ENCODE peak calls at places on chromosome 16, in ten cellular contexts. I is fibroblast of lung; V is aorta; M is H9; Q is dorsolateral prefrontal cortex; R is CD8-positive, alpha-beta memory T cell; G is GM23338; P is prostate gland; A is HCT116; Y is uterus. O is an unnamed sample.

GRCh38 chr16:74224828-74225227 is 71.8 kb upstream of the PSMD7 start:
- DNase-seq in I (peak), Y (no peak), G (no peak), P (no peak), A (no peak), V (no peak), R (no peak), M (no peak), Q (no peak), O (no peak)

GRCh38 chr16:72739577-72739976 is 308.4 kb downstream of the ZFHX3 start:
- DNase-seq in R (no peak), A (no peak), Q (no peak), Y (no peak), M (no peak), G (peak), P (no peak), I (peak), V (no peak), O (no peak)

GRCh38 chr16:27313422-27314160 is at the start of gene IL4R:
- DNase-seq in M (peak), A (peak), V (peak), R (peak), I (peak), G (peak), P (peak), Y (peak), Q (no peak), O (no peak)

GRCh38 chr16:1052791-1053521 is 19.6 kb upstream of the SSTR5 start:
- DNase-seq in Q (no peak), V (no peak), Y (no peak), I (no peak), M (no peak), P (no peak), A (no peak), G (no peak), R (no peak), O (no peak)

GRCh38 chr16:81417210-81417609 is 27.4 kb upstream of the CMIP start:
- DNase-seq in I (no peak), V (no peak), M (no peak), R (no peak), Q (no peak), Y (no peak), G (no peak), A (no peak), P (no peak), O (no peak)

GRCh38 chr16:12573730-12574383 is 229.8 kb downstream of the CPPED1 start:
- DNase-seq in P (peak), M (peak), R (peak), Q (peak), V (peak), Y (no peak), A (peak), I (peak), G (peak), O (peak)

GRCh38 chr16:23129686-23130085 is 19.6 kb downstream of the USP31 start:
- DNase-seq in M (no peak), I (no peak), Y (no peak), A (no peak), Q (no peak), G (no peak), R (no peak), P (no peak), V (no peak), O (no peak)

GRCh38 chr16:17467923-17468540 is 2.7 kb downstream of the XYLT1 start:
- DNase-seq in V (peak), M (peak), G (peak), Q (peak), A (no peak), I (peak), P (peak), Y (peak), R (peak), O (no peak)

GRCh38 chr16:80924372-80924978 is 82.2 kb downstream of the CMC2 start:
- DNase-seq in M (peak), A (peak), V (no peak), Q (peak), R (no peak), G (peak), Y (no peak), I (peak), P (peak), O (no peak)

GRCh38 chr16:80862153-80862552 is 57.8 kb upstream of the CDYL2 start:
- DNase-seq in A (no peak), R (no peak), I (no peak), P (no peak), V (no peak), M (no peak), Y (no peak), G (no peak), Q (no peak), O (no peak)

GRCh38 chr16:80084614-80085013 is 456.2 kb upstream of the DYNLRB2 start:
- DNase-seq in M (peak), A (no peak), Y (peak), I (peak), R (no peak), V (no peak), Q (peak), P (peak), G (peak), O (no peak)

GRCh38 chr16:74298104-74298503 is 1.5 kb downstream of the PSMD7 start:
- DNase-seq in I (no peak), A (no peak), Y (no peak), Q (no peak), M (no peak), R (no peak), P (peak), V (no peak), G (no peak), O (no peak)

GRCh38 chr16:23357761-23358290 is 55.7 kb downstream of the SCNN1B start:
- DNase-seq in Y (no peak), I (no peak), V (peak), R (no peak), Q (no peak), G (no peak), M (no peak), A (no peak), P (no peak), O (no peak)

GRCh38 chr16:83206426-83206825 is 579.7 kb downstream of the CDH13 start:
- DNase-seq in V (no peak), Q (no peak), P (no peak), I (no peak), M (no peak), A (no peak), R (no peak), Y (no peak), G (no peak), O (no peak)

GRCh38 chr16:12706628-12707027 is 97.1 kb downstream of the CPPED1 start:
- DNase-seq in G (no peak), R (no peak), I (no peak), V (no peak), Q (no peak), P (no peak), Y (no peak), M (no peak), A (no peak), O (no peak)

GRCh38 chr16:54285414-54286066 is 1.0 kb downstream of the IRX3 start:
- DNase-seq in M (peak), G (peak), V (no peak), R (no peak), Q (no peak), I (no peak), P (peak), A (no peak), Y (no peak), O (no peak)

GRCh38 chr16:1674751-1675664 is 3.1 kb upstream of the JPT2 start:
- DNase-seq in G (no peak), Q (no peak), P (no peak), R (no peak), A (no peak), I (peak), Y (no peak), V (no peak), M (no peak), O (no peak)

GRCh38 chr16:69399361-69399760 is 13.6 kb upstream of the TERF2 start:
- DNase-seq in Q (no peak), P (no peak), M (no peak), A (no peak), G (no peak), R (no peak), I (peak), Y (no peak), V (no peak), O (no peak)

GRCh38 chr16:15855704-15856003 is 1.2 kb downstream of the MYH11 start:
- DNase-seq in Y (no peak), V (no peak), M (no peak), R (no peak), P (no peak), A (no peak), Q (no peak), I (no peak), G (no peak), O (no peak)

GRCh38 chr16:78633551-78633950 is 534.1 kb downstream of the WWOX start:
- DNase-seq in M (no peak), V (no peak), G (no peak), Y (no peak), P (no peak), Q (no peak), I (no peak), R (no peak), A (no peak), O (no peak)

GRCh38 chr16:51198349-51198748 is 47.3 kb upstream of the SALL1 start:
- DNase-seq in Y (no peak), P (no peak), I (no peak), V (no peak), M (no peak), G (no peak), Q (no peak), A (no peak), R (no peak), O (no peak)

GRCh38 chr16:64893386-64893785 is 228.5 kb downstream of the CDH11 start:
- DNase-seq in Q (no peak), G (no peak), Y (no peak), A (no peak), I (no peak), R (no peak), V (no peak), M (no peak), P (no peak), O (no peak)

GRCh38 chr16:2859686-2860265 is 1.8 kb upstream of the PRSS22 start:
- DNase-seq in M (no peak), G (no peak), Y (no peak), R (no peak), Q (no peak), I (no peak), V (no peak), P (no peak), A (no peak), O (no peak)

GRCh38 chr16:88785106-88785924 is at the start of gene PIEZO1:
- DNase-seq in A (no peak), M (no peak), I (peak), Y (peak), R (peak), Q (peak), P (peak), V (peak), G (peak), O (no peak)

GRCh38 chr16:82152192-82152591 is 17.8 kb downstream of the MPHOSPH6 start:
- DNase-seq in V (no peak), Q (no peak), I (peak), Y (no peak), R (no peak), M (no peak), A (no peak), G (no peak), P (no peak), O (no peak)

GRCh38 chr16:11350531-11351335 is 5.5 kb downstream of the RMI2 start:
- DNase-seq in M (no peak), Y (no peak), Q (no peak), I (peak), P (no peak), V (no peak), R (no peak), G (no peak), A (no peak), O (no peak)

GRCh38 chr16:54540525-54541180 is 254.1 kb upstream of the IRX3 start:
- DNase-seq in Q (no peak), M (no peak), P (peak), I (no peak), R (no peak), V (no peak), A (no peak), G (no peak), Y (no peak), O (no peak)

GRCh38 chr16:78005881-78006280 is 16.5 kb upstream of the CLEC3A start:
- DNase-seq in A (peak), G (peak), V (no peak), Q (no peak), M (no peak), R (no peak), Y (no peak), P (no peak), I (no peak), O (no peak)

GRCh38 chr16:81003610-81004460 is 2.9 kb downstream of the CMC2 start:
- DNase-seq in Y (no peak), Q (no peak), M (no peak), R (no peak), G (no peak), A (no peak), I (peak), V (no peak), P (no peak), O (no peak)

GRCh38 chr16:55443434-55443833 is 35.6 kb upstream of the MMP2 start:
- DNase-seq in I (no peak), P (no peak), G (no peak), A (no peak), Y (no peak), V (no peak), R (no peak), M (no peak), Q (no peak), O (no peak)

GRCh38 chr16:53926209-53926608 is 222.3 kb downstream of the FTO start:
- DNase-seq in A (no peak), I (no peak), Y (no peak), R (no peak), M (no peak), G (no peak), Q (no peak), V (no peak), P (no peak), O (no peak)

GRCh38 chr16:50298075-50298460 is 31.7 kb downstream of the ADCY7 start:
- DNase-seq in I (no peak), G (no peak), Y (no peak), M (peak), V (no peak), R (peak), A (no peak), Q (no peak), P (no peak), O (no peak)

GRCh38 chr16:49452568-49452967 is 79.0 kb downstream of the C16orf78 start:
- DNase-seq in P (no peak), R (no peak), G (peak), V (peak), Q (no peak), I (no peak), A (no peak), Y (no peak), M (peak), O (no peak)

DNA sequence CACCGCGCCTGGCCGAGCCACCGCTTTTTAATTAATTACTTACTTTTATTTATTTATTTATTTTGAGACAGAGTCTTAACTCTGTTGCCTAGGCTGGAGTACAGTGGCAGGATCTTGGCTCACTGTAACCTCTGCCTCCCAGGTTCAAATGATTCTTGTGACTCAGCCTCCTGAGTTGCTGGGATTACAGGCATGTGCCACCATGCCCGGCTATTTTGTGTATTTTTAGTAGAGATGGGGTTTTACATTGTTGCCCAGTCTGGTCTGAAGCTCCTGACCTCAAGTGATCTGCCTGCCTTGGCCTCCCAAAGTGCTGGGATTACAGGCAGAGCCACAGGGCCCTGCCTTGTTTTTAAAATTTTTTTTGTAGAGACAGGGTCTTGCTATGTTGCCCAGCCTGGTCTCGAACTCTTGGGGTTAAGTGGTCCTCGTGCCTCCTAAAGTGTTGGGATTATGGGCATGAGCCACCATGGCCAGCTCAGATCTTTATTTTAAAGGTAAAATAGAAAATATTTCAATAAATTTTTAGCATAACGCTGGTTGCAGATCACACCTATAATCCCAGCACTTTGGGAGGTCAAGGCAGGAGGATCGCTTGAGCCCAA is 18.3 kb upstream of the NUDT16L1 start:
- DNase-seq in P (no peak), V (no peak), Q (no peak), M (no peak), R (no peak), Y (no peak), G (no peak), I (no peak), A (no peak), O (no peak)
- H3K27ac ChIP-seq in P (no peak), V (no peak), Q (no peak), M (no peak), R (no peak), Y (no peak), G (peak), I (no peak), A (no peak), O (no peak)

DNA sequence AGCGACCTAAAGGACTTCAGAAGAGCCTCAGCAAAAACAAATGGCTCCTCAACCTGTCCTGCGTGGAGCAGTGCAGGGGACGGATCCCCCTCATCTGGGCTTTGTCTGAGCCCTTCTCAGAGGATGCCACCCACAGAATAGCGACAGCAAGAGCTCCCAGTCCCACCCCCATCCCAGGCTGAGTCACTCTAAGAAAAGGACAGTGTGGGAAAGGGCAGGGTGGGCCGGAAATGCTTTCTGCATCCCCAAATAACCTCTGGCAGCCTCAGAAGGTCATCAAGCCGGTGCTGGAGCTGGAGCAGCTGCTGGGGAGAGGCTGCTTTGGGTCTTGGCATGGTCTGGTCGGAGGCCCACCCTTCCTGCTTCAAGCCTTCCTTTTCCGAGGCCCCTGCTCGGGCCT is 8.9 kb downstream of the SLC12A4 start:
- DNase-seq in A (no peak), P (no peak), R (no peak), V (peak), I (peak), M (no peak), G (no peak), Q (no peak), Y (peak), O (no peak)
- H3K27ac ChIP-seq in A (no peak), P (peak), R (no peak), V (no peak), I (peak), M (no peak), G (no peak), Q (no peak), Y (peak), O (no peak)

GRCh38 chr16:21611546-21612384 is 12.4 kb downstream of the METTL9 start:
- DNase-seq in V (no peak), I (no peak), Q (no peak), P (no peak), G (no peak), A (no peak), M (no peak), Y (no peak), R (no peak), O (no peak)

GRCh38 chr16:21608647-21609328 is 9.4 kb downstream of the METTL9 start:
- DNase-seq in I (no peak), Q (no peak), V (no peak), A (no peak), M (no peak), G (no peak), R (no peak), P (no peak), Y (no peak), O (no peak)

GRCh38 chr16:21611178-21611545 is 11.8 kb downstream of the METTL9 start:
- DNase-seq in I (peak), V (no peak), P (no peak), G (no peak), M (no peak), R (no peak), Q (no peak), Y (no peak), A (no peak), O (no peak)

GRCh38 chr16:21610006-21610544 is 10.7 kb downstream of the METTL9 start:
- DNase-seq in I (no peak), R (no peak), V (no peak), A (no peak), Y (no peak), Q (no peak), G (peak), P (no peak), M (no peak), O (no peak)

GRCh38 chr16:21610766-21611165 is 11.4 kb downstream of the METTL9 start:
- DNase-seq in V (no peak), I (no peak), Q (no peak), M (no peak), Y (no peak), A (no peak), P (no peak), R (no peak), G (no peak), O (no peak)
- H3K27ac ChIP-seq in V (no peak), I (no peak), Q (no peak), M (no peak), Y (no peak), A (no peak), P (no peak), R (no peak), G (no peak), O (no peak)

GRCh38 chr16:87720411-87720810 is 45.4 kb downstream of the KLHDC4 start:
- DNase-seq in Y (no peak), M (no peak), R (no peak), P (no peak), G (no peak), V (no peak), Q (no peak), A (no peak), I (no peak), O (no peak)

GRCh38 chr16:87722590-87723223 is 43.1 kb downstream of the KLHDC4 start:
- DNase-seq in V (no peak), M (no peak), Y (no peak), R (no peak), I (no peak), Q (no peak), A (no peak), G (no peak), P (no peak), O (no peak)

GRCh38 chr16:87724490-87725291 is 41.1 kb downstream of the KLHDC4 start:
- DNase-seq in P (no peak), R (peak), M (no peak), V (no peak), Q (no peak), Y (no peak), I (no peak), G (no peak), A (no peak), O (no peak)

GRCh38 chr16:87723224-87723619 is 42.6 kb downstream of the KLHDC4 start:
- DNase-seq in P (no peak), V (no peak), R (no peak), A (no peak), G (no peak), M (no peak), Y (no peak), I (peak), Q (peak), O (no peak)

DNA sequence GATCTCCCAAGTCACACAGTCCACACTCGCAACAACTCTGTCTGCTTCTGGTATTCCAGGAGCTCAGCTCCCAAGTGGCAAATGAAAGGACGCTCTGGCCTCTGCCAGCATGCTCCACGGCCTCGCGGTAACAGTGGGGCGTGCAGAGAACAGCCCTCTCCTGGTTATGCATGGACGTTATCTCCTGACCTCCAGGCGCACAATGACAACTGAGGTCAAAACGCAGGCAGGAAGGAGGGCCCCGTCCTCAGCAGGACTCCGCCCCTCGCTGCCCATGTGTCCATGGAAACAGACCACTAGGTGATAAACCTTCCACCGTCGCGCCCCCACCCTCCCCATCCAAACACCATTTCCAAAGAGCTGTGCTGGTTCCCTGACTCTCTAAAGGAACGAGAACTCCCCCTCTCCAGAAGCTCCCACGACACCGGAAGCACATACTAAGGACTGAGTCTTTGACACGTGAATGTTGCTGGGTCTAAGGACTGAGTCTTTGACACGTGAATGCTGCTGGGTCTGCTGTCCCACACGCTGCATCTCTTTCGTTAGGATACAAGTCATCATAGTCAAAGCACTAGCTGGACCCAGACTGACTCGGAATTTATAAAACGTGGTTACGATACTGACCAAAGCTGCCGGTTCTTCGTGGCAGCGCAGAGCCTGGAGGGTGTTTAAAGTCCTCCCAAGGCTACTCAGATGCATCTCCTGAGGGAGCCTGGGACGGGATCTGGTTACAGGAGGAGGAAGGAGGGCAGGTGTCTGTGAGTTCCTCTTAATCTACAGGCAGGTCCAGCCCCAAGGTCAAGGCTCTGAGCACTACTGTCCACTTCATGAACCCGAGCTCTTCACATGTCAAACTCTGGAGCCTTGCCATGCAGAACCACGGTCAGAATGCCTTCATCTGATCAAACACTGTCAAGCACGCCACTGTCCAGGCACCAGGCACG is 43.9 kb downstream of the KLHDC4 start:
- DNase-seq in P (no peak), M (no peak), A (no peak), I (no peak), G (no peak), Q (no peak), R (no peak), Y (no peak), V (no peak), O (no peak)
- H3K27ac ChIP-seq in P (no peak), M (no peak), A (no peak), I (no peak), G (no peak), Q (no peak), R (peak), Y (no peak), V (no peak), O (no peak)